ENCODE peak calls at places on chromosomes 4 and X, in five cellular contexts. B is HepG2, R is sigmoid colon, X is transverse colon, A is A549. D is an unnamed sample.

GRCh38 chrX:20271186-20271585 is 4.5 kb upstream of the RPS6KA3 start:
- DNase-seq in B (peak), R (no peak), X (no peak), A (no peak), D (no peak)

GRCh38 chr4:81756973-81757372 is 285.3 kb upstream of the RASGEF1B start:
- DNase-seq in B (no peak), R (no peak), X (no peak), A (no peak), D (no peak)

GRCh38 chrX:11589573-11590110 is 76.1 kb downstream of the ARHGAP6 start:
- DNase-seq in B (no peak), R (no peak), X (no peak), A (no peak), D (no peak)

GRCh38 chr4:106305435-106306055 is 10.5 kb downstream of the TBCK start:
- DNase-seq in B (no peak), R (no peak), X (no peak), A (no peak), D (no peak)

GRCh38 chrX:107748490-107748889 is 27.1 kb downstream of the TSC22D3 start:
- DNase-seq in B (no peak), R (no peak), X (no peak), A (no peak), D (no peak)

GRCh38 chr4:54676062-54676461 is 18.3 kb downstream of the KIT start:
- DNase-seq in B (no peak), R (no peak), X (no peak), A (no peak), D (no peak)

GRCh38 chrX:118521435-118521834 is 25.8 kb downstream of the DOCK11 start:
- DNase-seq in B (no peak), R (no peak), X (no peak), A (no peak), D (no peak)

GRCh38 chr4:3209551-3210325 is 39.2 kb upstream of the MSANTD1 start:
- DNase-seq in B (no peak), R (no peak), X (no peak), A (no peak), D (no peak)

GRCh38 chr4:2269206-2269531 is 7.3 kb upstream of the MXD4 start:
- DNase-seq in B (no peak), R (peak), X (no peak), A (no peak), D (no peak)

GRCh38 chr4:8655411-8656184 is 63.0 kb downstream of the CPZ start:
- DNase-seq in B (no peak), R (peak), X (no peak), A (no peak), D (no peak)

GRCh38 chr4:133186210-133186609 is 37.1 kb downstream of the PCDH10 start:
- DNase-seq in B (no peak), R (no peak), X (no peak), A (no peak), D (no peak)

GRCh38 chrX:69139516-69139915 is 25.7 kb downstream of the PJA1 start:
- DNase-seq in B (no peak), R (no peak), X (no peak), A (no peak), D (no peak)

GRCh38 chr4:142475663-142476062 is 370.4 kb downstream of the INPP4B start:
- DNase-seq in B (no peak), R (no peak), X (no peak), A (peak), D (no peak)

GRCh38 chrX:55007633-55008032 is 7.5 kb downstream of the APEX2 start:
- DNase-seq in B (peak), R (no peak), X (peak), A (peak), D (peak)

GRCh38 chr4:42483426-42484379 is 86.4 kb downstream of the SHISA3 start:
- DNase-seq in B (no peak), R (peak), X (no peak), A (no peak), D (peak)

GRCh38 chr4:138204507-138204906 is 37.6 kb downstream of the SLC7A11 start:
- DNase-seq in B (peak), R (no peak), X (no peak), A (peak), D (no peak)

GRCh38 chr4:8045909-8046308 is 106.2 kb upstream of the AFAP1 start:
- DNase-seq in B (no peak), R (no peak), X (peak), A (no peak), D (no peak)

GRCh38 chr4:116070283-116070682 is 956.9 kb upstream of the NDST4 start:
- DNase-seq in B (no peak), R (no peak), X (no peak), A (no peak), D (no peak)

GRCh38 chr4:24583451-24584174 is 741 bp downstream of the DHX15 start:
- DNase-seq in B (peak), R (peak), X (peak), A (peak), D (peak)

GRCh38 chrX:42246814-42247213 is 323.5 kb upstream of the CASK start:
- DNase-seq in B (peak), R (no peak), X (no peak), A (no peak), D (no peak)

GRCh38 chr4:175419120-175419774 is 392.8 kb downstream of the GPM6A start:
- DNase-seq in B (peak), R (no peak), X (no peak), A (peak), D (no peak)

GRCh38 chr4:55251352-55251751 is 94.7 kb upstream of the SRD5A3 start:
- DNase-seq in B (no peak), R (no peak), X (no peak), A (no peak), D (no peak)

GRCh38 chr4:68368566-68369473 is 18.9 kb upstream of the YTHDC1 start:
- DNase-seq in B (no peak), R (no peak), X (no peak), A (peak), D (no peak)

GRCh38 chr4:37661643-37662221 is 24.4 kb downstream of the RELL1 start:
- DNase-seq in B (no peak), R (no peak), X (no peak), A (no peak), D (no peak)

GRCh38 chrX:123962006-123962485 is 540 bp downstream of the STAG2 start:
- DNase-seq in B (no peak), R (no peak), X (no peak), A (no peak), D (no peak)

GRCh38 chr4:94507708-94508107 is 56.0 kb downstream of the PDLIM5 start:
- DNase-seq in B (peak), R (no peak), X (peak), A (peak), D (no peak)

GRCh38 chrX:48025561-48025960 is 18.8 kb downstream of the SPACA5 start:
- DNase-seq in B (peak), R (no peak), X (peak), A (peak), D (peak)

GRCh38 chrX:25007059-25008053 is 8.4 kb downstream of the ARX start:
- DNase-seq in B (no peak), R (no peak), X (no peak), A (no peak), D (no peak)

GRCh38 chr4:30717208-30718020 is 2.8 kb upstream of the PCDH7 start:
- DNase-seq in B (no peak), R (peak), X (peak), A (peak), D (no peak)

GRCh38 chr4:54274264-54274663 is 45.2 kb downstream of the PDGFRA start:
- DNase-seq in B (no peak), R (no peak), X (no peak), A (no peak), D (no peak)

GRCh38 chr4:154314248-154314647 is 177.4 kb downstream of the DCHS2 start:
- DNase-seq in B (peak), R (no peak), X (no peak), A (peak), D (peak)

GRCh38 chrX:43345166-43345565 is 310.9 kb upstream of the MAOA start:
- DNase-seq in B (no peak), R (no peak), X (no peak), A (no peak), D (no peak)

GRCh38 chrX:43350935-43351334 is 305.2 kb upstream of the MAOA start:
- DNase-seq in B (no peak), R (no peak), X (no peak), A (no peak), D (no peak)

DNA sequence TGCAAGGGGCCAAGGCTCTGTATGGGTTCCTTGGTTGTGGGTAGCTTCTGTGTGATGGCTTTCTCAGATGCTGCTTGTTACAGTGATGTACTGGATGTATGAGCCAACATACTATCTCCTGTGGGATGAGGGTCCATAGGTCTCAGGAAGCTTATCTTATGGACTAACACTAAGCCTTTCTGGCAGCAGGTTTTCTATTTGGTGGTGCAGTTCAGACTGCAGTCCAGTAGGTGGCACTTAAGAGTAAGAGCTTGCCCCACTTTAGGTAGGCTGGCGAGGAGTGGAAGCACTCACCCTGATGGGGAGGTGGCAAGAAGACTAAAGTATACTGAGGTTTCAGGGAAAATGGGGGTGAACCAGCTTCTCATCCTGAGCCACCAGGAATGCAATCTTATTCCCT is 306.7 kb upstream of the MAOA start:
- DNase-seq in B (peak), R (no peak), X (peak), A (peak), D (peak)
- TF ChIP-seq CTCF in B (peak), R (peak), X (peak), A (no peak), D (peak)

GRCh38 chr4:121597346-121597934 is 99.3 kb downstream of the ANXA5 start:
- DNase-seq in B (no peak), R (no peak), X (no peak), A (no peak), D (no peak)

GRCh38 chr4:121594796-121595526 is 101.8 kb downstream of the ANXA5 start:
- DNase-seq in B (no peak), R (peak), X (no peak), A (peak), D (no peak)

GRCh38 chr4:121599049-121599448 is 97.7 kb downstream of the ANXA5 start:
- DNase-seq in B (no peak), R (no peak), X (no peak), A (no peak), D (no peak)

DNA sequence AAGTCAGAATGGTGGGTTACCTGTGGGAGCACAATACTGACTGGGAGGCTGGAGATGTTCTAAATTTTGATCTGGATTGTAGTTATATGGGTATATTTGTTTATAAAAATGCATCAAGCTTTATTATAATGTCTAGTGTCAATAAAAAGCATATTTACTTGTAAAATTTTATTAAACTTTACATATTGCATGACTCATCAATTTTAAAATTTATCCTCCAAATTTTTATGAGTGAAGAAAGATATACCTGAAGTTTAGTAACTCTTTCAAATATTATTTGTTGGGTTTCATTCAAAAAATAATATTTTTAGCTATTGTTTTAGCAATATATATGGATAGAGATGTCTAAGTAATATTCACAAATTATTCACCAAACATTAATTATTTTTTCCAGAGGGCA is 103.0 kb downstream of the ANXA5 start:
- DNase-seq in B (no peak), R (no peak), X (no peak), A (no peak), D (no peak)
- TF ChIP-seq EP300 in B (no peak), R (no peak), X (no peak), A (no peak), D (no peak)

DNA sequence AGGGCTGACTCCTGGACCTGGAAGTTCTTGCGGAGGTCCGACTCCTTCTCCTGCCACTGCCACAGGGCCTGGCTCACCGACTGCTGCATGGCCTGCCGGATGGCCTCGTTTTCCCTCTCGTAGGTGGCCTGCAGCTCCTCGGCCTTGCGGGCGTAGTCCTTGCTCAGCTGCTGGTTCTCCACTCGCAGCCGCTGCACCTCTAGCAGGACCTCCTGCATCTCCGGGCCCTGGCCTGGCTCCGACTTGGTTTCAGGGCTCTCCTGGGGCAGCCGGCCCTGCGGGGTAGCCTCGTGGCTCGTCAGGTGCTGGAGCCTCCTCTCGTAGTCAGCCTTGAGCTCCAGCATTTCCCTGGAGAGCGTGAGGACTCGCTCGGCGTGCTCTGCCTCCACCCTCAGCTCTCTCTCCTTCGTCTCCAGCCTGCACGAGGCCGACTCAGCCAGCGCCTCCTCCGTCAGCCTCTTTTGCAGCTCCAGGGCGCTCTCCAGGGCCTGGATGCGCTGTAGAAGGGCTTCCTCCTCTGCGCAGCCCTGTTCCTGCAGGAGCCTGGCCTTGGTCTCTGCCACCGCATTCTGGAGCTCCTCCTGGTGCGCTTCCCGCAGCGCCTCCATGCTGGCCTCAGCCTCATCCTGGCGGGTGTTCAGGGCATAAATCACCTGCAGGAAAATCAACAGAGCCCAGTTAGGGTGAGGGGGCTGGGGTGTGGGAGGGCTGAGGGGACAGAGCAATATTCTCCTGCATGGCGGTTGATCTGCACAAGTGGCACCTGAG is 72.2 kb downstream of the FAM184B start:
- DNase-seq in B (no peak), R (no peak), X (no peak), A (no peak), D (no peak)
- H3K4me3 ChIP-seq in B (peak), R (no peak), X (no peak), A (no peak), D (no peak)

DNA sequence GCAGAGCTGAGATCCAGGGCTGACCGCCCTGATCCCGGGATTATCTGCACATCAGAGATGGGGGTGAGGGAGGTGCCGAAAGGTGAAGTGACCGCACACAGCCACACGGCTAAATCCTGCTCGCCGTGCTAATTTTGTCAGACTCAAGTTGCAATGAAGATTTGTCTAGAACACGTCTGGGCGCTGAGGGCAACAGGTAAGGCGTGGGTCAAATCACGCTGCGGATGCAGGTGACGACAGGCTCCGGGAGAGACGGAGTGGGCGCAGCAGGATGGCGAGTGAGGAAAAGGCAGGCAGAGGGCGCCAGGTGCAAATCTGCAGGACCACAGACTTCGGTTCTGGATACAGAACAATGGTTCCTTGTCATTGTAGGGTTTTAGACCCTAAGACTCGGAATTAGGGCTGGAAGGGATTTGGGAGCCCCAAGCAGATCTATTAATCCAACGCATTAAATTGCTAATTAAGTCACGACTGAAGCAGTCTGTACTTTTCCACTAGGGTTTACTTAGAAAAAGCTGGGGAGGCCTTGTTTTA is 1.9 kb upstream of the TBC1D14 start:
- DNase-seq in B (no peak), R (peak), X (peak), A (peak), D (no peak)
- TF ChIP-seq CTCF in B (peak), R (peak), X (peak), A (peak), D (peak)

GRCh38 chr4:147361726-147362125 is 119.2 kb upstream of the EDNRA start:
- DNase-seq in B (no peak), R (no peak), X (peak), A (peak), D (peak)
- TF ChIP-seq EP300 in B (no peak), R (no peak), X (no peak), A (no peak), D (no peak)

GRCh38 chr4:75287738-75288517 is 226.3 kb downstream of the RCHY1 start:
- DNase-seq in B (no peak), R (no peak), X (no peak), A (no peak), D (no peak)

GRCh38 chr4:75285837-75286236 is 228.4 kb downstream of the RCHY1 start:
- DNase-seq in B (no peak), R (no peak), X (no peak), A (no peak), D (no peak)

GRCh38 chr4:75289843-75290616 is 224.2 kb downstream of the RCHY1 start:
- DNase-seq in B (peak), R (no peak), X (peak), A (peak), D (no peak)
- H3K4me3 ChIP-seq in B (no peak), R (no peak), X (no peak), A (no peak), D (no peak)

GRCh38 chr4:78292336-78292735 is 235.2 kb downstream of the FRAS1 start:
- DNase-seq in B (no peak), R (no peak), X (no peak), A (no peak), D (no peak)

GRCh38 chr4:78296261-78296660 is 239.1 kb downstream of the FRAS1 start:
- DNase-seq in B (no peak), R (no peak), X (no peak), A (no peak), D (no peak)

GRCh38 chr4:78291277-78291676 is 234.2 kb downstream of the FRAS1 start:
- DNase-seq in B (no peak), R (no peak), X (no peak), A (no peak), D (no peak)

GRCh38 chr4:78293841-78294301 is 236.7 kb downstream of the FRAS1 start:
- DNase-seq in B (no peak), R (no peak), X (no peak), A (peak), D (no peak)

GRCh38 chr4:78293348-78293747 is 236.2 kb downstream of the FRAS1 start:
- DNase-seq in B (no peak), R (no peak), X (no peak), A (no peak), D (no peak)
- TF ChIP-seq CTCF in B (no peak), R (no peak), X (no peak), A (no peak), D (no peak)

DNA sequence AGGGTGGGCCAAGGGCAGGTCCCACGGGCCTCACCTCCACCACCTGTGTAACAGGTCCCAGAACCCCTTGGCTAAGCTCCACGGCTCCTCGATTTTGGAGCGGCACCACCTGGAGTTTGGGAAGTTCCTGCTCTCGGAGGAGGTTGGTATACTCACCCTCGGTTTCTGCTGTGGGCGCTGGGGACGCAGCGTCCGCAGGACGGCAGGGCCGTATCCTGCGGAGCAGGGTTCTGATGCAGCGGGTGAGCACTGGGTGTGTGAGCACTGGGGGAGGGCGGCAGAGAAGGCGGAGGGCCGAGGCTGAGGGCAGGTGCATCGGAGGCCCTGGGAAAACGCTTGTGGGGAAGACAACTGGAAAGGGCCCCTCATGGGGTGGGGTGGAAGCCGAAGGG is 11.0 kb downstream of the ATP5ME start:
- DNase-seq in B (no peak), R (no peak), X (no peak), A (no peak), D (no peak)
- TF ChIP-seq EP300 in B (no peak), R (no peak), X (no peak), A (no peak), D (no peak)

GRCh38 chr4:120773641-120774040 is 148.9 kb downstream of the PRDM5 start:
- DNase-seq in B (no peak), R (no peak), X (no peak), A (no peak), D (no peak)
- H3K4me3 ChIP-seq in B (no peak), R (no peak), X (no peak), A (no peak), D (no peak)

GRCh38 chr4:174156239-174156826 is 127.1 kb downstream of the FBXO8 start:
- DNase-seq in B (peak), R (no peak), X (no peak), A (peak), D (no peak)
- TF ChIP-seq CTCF in B (peak), R (peak), X (peak), A (peak), D (peak)